ENCODE peak calls at places on chromosomes 5 and 9, in ten cellular contexts. Y, V, R, O, I, Z, U, W, Q and C are unnamed samples.

GRCh38 chr9:128969491-128969890 is 22.0 kb downstream of the NUP188 start:
- DNase-seq in Y (no peak), V (no peak), R (no peak), O (no peak), I (no peak), Z (no peak), U (peak; percentile 7), W (no peak), Q (peak; percentile 48), C (no peak)

GRCh38 chr5:122940890-122941289 is 95.5 kb downstream of the SNX24 start:
- DNase-seq in Y (no peak), V (no peak), R (no peak), O (no peak), I (no peak), Z (no peak), U (no peak), W (no peak), Q (no peak), C (no peak)

GRCh38 chr5:4058899-4059298 is 463.3 kb downstream of the IRX1 start:
- DNase-seq in Y (no peak), V (no peak), R (no peak), O (no peak), I (no peak), Z (no peak), U (no peak), W (no peak), Q (no peak), C (no peak)

GRCh38 chr5:77251921-77252320 is 41.4 kb downstream of the PDE8B start:
- DNase-seq in Y (no peak), V (no peak), R (no peak), O (no peak), I (no peak), Z (no peak), U (no peak), W (no peak), Q (no peak), C (no peak)

GRCh38 chr5:42876375-42876844 is 64.7 kb upstream of the SELENOP start:
- DNase-seq in Y (no peak), V (no peak), R (no peak), O (no peak), I (no peak), Z (no peak), U (no peak), W (no peak), Q (no peak), C (no peak)

GRCh38 chr9:124420991-124421543 is 5.8 kb upstream of the PSMB7 start:
- DNase-seq in Y (no peak), V (no peak), R (no peak), O (no peak), I (no peak), Z (no peak), U (no peak), W (no peak), Q (peak; percentile 13), C (no peak)

GRCh38 chr5:179795049-179795862 is 1.5 kb downstream of the LTC4S start:
- DNase-seq in Y (no peak), V (peak; percentile 77), R (peak; percentile 67), O (no peak), I (no peak), Z (no peak), U (peak; percentile 31), W (no peak), Q (no peak), C (peak; percentile 59)

GRCh38 chr5:56549096-56549886 is 266.1 kb upstream of the MAP3K1 start:
- DNase-seq in Y (no peak), V (no peak), R (no peak), O (no peak), I (no peak), Z (no peak), U (no peak), W (no peak), Q (no peak), C (no peak)

GRCh38 chr5:137641148-137641547 is 94.7 kb downstream of the KLHL3 start:
- DNase-seq in Y (no peak), V (no peak), R (no peak), O (no peak), I (no peak), Z (no peak), U (no peak), W (no peak), Q (peak; percentile 58), C (peak; percentile 69)

GRCh38 chr9:137445930-137446431 is 4.8 kb upstream of the ENTPD8 start:
- DNase-seq in Y (no peak), V (no peak), R (peak; percentile 80), O (no peak), I (no peak), Z (no peak), U (no peak), W (no peak), Q (no peak), C (no peak)

GRCh38 chr5:11007251-11007650 is 246.2 kb upstream of the DAP start:
- DNase-seq in Y (no peak), V (no peak), R (no peak), O (no peak), I (no peak), Z (no peak), U (no peak), W (no peak), Q (no peak), C (peak; percentile 31)

GRCh38 chr9:96222132-96222531 is 79.8 kb downstream of the HSD17B3 start:
- DNase-seq in Y (no peak), V (no peak), R (no peak), O (no peak), I (no peak), Z (no peak), U (no peak), W (no peak), Q (no peak), C (no peak)

GRCh38 chr9:86257406-86257805 is 2.1 kb downstream of the C9orf153 start:
- DNase-seq in Y (no peak), V (no peak), R (no peak), O (no peak), I (no peak), Z (no peak), U (no peak), W (no peak), Q (no peak), C (no peak)

GRCh38 chr5:142644640-142645361 is 41.1 kb downstream of the FGF1 start:
- DNase-seq in Y (peak; percentile 76), V (no peak), R (no peak), O (no peak), I (no peak), Z (peak; percentile 19), U (no peak), W (no peak), Q (peak; percentile 99), C (peak; percentile 67)

GRCh38 chr5:88060194-88060593 is 208.5 kb downstream of the TMEM161B start:
- DNase-seq in Y (no peak), V (no peak), R (no peak), O (no peak), I (no peak), Z (no peak), U (no peak), W (no peak), Q (no peak), C (no peak)

GRCh38 chr9:130433168-130433946 is 11.4 kb upstream of the ASS1 start:
- DNase-seq in Y (peak; percentile 50), V (no peak), R (peak; percentile 90), O (no peak), I (no peak), Z (no peak), U (no peak), W (no peak), Q (peak; percentile 39), C (peak; percentile 61)

GRCh38 chr5:6311568-6312501 is 66.5 kb downstream of the MED10 start:
- DNase-seq in Y (no peak), V (no peak), R (peak; percentile 41), O (no peak), I (no peak), Z (no peak), U (no peak), W (no peak), Q (no peak), C (no peak)

GRCh38 chr9:101387871-101388506 is 3.2 kb upstream of the BAAT start:
- DNase-seq in Y (no peak), V (no peak), R (no peak), O (no peak), I (no peak), Z (no peak), U (no peak), W (no peak), Q (peak; percentile 46), C (no peak)
- TF ChIP-seq CTCF in Y (peak; percentile 26), V (no peak), R (peak; percentile 11), O (peak; percentile 42), I (peak; percentile 60), Z (peak; percentile 36), U (peak; percentile 40), W (no peak), Q (peak; percentile 48), C (peak; percentile 39)

GRCh38 chr5:921456-921855 is 28.8 kb downstream of the TRIP13 start:
- DNase-seq in Y (no peak), V (no peak), R (no peak), O (no peak), I (no peak), Z (no peak), U (no peak), W (no peak), Q (no peak), C (no peak)

GRCh38 chr5:922745-923472 is 30.2 kb downstream of the TRIP13 start:
- DNase-seq in Y (peak; percentile 9), V (no peak), R (peak; percentile 47), O (no peak), I (no peak), Z (no peak), U (no peak), W (no peak), Q (no peak), C (no peak)

GRCh38 chr5:922041-922744 is 29.5 kb downstream of the TRIP13 start:
- DNase-seq in Y (no peak), V (no peak), R (peak; percentile 51), O (no peak), I (no peak), Z (no peak), U (no peak), W (no peak), Q (no peak), C (no peak)

GRCh38 chr5:919356-920000 is 26.8 kb downstream of the TRIP13 start:
- DNase-seq in Y (no peak), V (no peak), R (peak; percentile 17), O (no peak), I (no peak), Z (no peak), U (no peak), W (no peak), Q (no peak), C (no peak)

GRCh38 chr5:920321-920720 is 27.6 kb downstream of the TRIP13 start:
- DNase-seq in Y (no peak), V (no peak), R (no peak), O (no peak), I (no peak), Z (no peak), U (no peak), W (no peak), Q (no peak), C (no peak)
- H3K36me3 ChIP-seq in Y (no peaks in the 10 kb centered on the region), V (no peaks in the 10 kb centered on the region), R (no peaks in the 10 kb centered on the region), O (no peaks in the 10 kb centered on the region), I (peaks cover 21% of the 10 kb centered on the region), Z (no peaks in the 10 kb centered on the region), U (peaks cover 13% of the 10 kb centered on the region), W (no peaks in the 10 kb centered on the region), Q (peaks cover 6% of the 10 kb centered on the region), C (no peaks in the 10 kb centered on the region)

GRCh38 chr5:167440846-167441245 is 850.6 kb upstream of the WWC1 start:
- DNase-seq in Y (no peak), V (no peak), R (no peak), O (no peak), I (no peak), Z (no peak), U (no peak), W (no peak), Q (no peak), C (no peak)
- TF ChIP-seq POLR2A in Y (no peak), V (no peak), R (no peak), O (no peak), I (no peak), Z (no peak), U (no peak), W (no peak), Q (no peak), C (no peak)

GRCh38 chr5:172773481-172774469 is 2.8 kb upstream of the DUSP1 start:
- DNase-seq in Y (peak; percentile 51), V (no peak), R (no peak), O (no peak), I (no peak), Z (no peak), U (no peak), W (no peak), Q (peak; percentile 51), C (peak; percentile 72)
- TF ChIP-seq CTCF in Y (no peak), V (no peak), R (no peak), O (no peak), I (no peak), Z (no peak), U (no peak), W (no peak), Q (no peak), C (no peak)